ENCODE peak calls at places on chromosomes 7 and 10, in seven cellular contexts. Q is mesendoderm, S is heart left ventricle, M is fibroblast of lung, C is A549, P is aorta, U is H9. I is an unnamed sample.

GRCh38 chr7:131106681-131107342 is 220.9 kb upstream of the MKLN1 start:
- DNase-seq in U (peak; percentile 44), P (peak; percentile 66), S (peak; percentile 68), M (peak; percentile 4), Q (peak; percentile 59), C (peak; percentile 60), I (no peak)

GRCh38 chr7:723541-723940 is 3.0 kb upstream of the DNAAF5 start:
- DNase-seq in P (no peak), U (no peak), S (no peak), C (no peak), Q (no peak), M (no peak), I (no peak)

GRCh38 chr10:21157664-21158063 is 260.6 kb upstream of the NEBL start:
- DNase-seq in P (no peak), Q (no peak), S (no peak), M (no peak), C (no peak), U (no peak), I (no peak)

GRCh38 chr10:102616071-102616770 is 28.1 kb upstream of the TRIM8 start:
- DNase-seq in M (no peak), P (peak; percentile 80), C (no peak), S (peak; percentile 76), U (no peak), Q (no peak), I (no peak)

GRCh38 chr7:25669954-25670841 is 441.9 kb upstream of the NPVF start:
- DNase-seq in C (no peak), Q (no peak), U (no peak), P (no peak), M (no peak), S (no peak), I (no peak)

GRCh38 chr10:90635111-90635798 is 222.6 kb downstream of the HTR7 start:
- DNase-seq in P (no peak), M (no peak), C (no peak), Q (no peak), U (peak; percentile 32), S (peak; percentile 10), I (no peak)

GRCh38 chr10:118045842-118046490 is 775 bp downstream of the RAB11FIP2 start:
- DNase-seq in S (peak; percentile 38), M (peak; percentile 41), P (peak; percentile 67), U (no peak), C (peak; percentile 37), Q (peak; percentile 70), I (no peak)

GRCh38 chr7:145030754-145031153 is 194.9 kb upstream of the TPK1 start:
- DNase-seq in M (no peak), C (no peak), U (peak; percentile 36), P (no peak), S (no peak), Q (peak; percentile 30), I (no peak)

GRCh38 chr10:61981460-61981859 is 80.0 kb downstream of the ARID5B start:
- DNase-seq in P (no peak), M (no peak), U (no peak), Q (no peak), S (no peak), C (no peak), I (no peak)

GRCh38 chr7:134948736-134949135 is 37.6 kb upstream of the AGBL3 start:
- DNase-seq in C (peak; percentile 21), Q (no peak), S (no peak), M (peak; percentile 36), P (no peak), U (no peak), I (no peak)

DNA sequence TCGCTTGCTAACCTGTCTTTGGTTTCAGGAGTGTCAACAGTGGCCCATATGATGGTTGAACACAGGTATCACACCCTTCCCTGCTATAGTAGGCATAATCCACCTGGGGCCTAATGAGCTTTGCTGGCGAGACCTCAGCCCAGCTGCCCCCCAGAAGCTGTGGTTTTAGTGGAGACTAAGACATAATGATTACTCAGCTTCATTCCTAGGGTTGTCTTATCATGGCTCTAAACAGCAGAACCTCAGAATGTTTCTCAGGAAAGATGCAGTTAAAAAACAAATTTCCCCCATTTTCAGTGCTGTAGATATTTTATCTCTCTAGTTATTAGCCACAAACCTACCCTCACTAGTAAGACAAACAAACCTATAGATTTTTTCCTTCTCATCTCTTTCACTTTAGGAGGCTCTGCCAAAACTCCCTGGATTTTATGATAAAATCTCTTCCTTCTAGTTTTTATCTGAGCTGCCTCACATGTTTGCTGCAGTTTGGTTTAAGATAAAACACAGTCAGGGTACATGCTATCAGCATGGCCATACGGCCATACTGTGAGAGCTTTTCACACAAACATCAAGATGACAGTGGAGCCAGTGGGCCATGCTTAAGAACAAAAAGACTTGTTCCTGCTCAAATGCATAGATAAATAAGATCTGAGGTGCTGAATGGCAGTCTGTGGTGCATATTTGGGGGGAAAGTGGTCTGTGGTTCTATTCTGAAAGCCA is 91.2 kb downstream of the ELMO1 start:
- DNase-seq in P (no peak), Q (peak; percentile 94), U (no peak), M (no peak), S (no peak), C (no peak), I (no peak)
- H3K27ac ChIP-seq in P (no peak overlapping the region), Q (peak overlapping the region; percentile 83), U (no peak overlapping the region), M (no peak overlapping the region), S (no peak overlapping the region), C (no peak overlapping the region), I (peak overlapping the region; percentile 7)

GRCh38 chr7:45582868-45583277 is 8.7 kb downstream of the ADCY1 start:
- DNase-seq in M (no peak), U (no peak), S (no peak), P (no peak), Q (peak; percentile 53), C (no peak), I (no peak)
- H3K27ac ChIP-seq in M (no peak overlapping the region), U (no peak overlapping the region), S (no peak overlapping the region), P (no peak overlapping the region), Q (no peak overlapping the region), C (no peak overlapping the region), I (no peak overlapping the region)

GRCh38 chr7:143383642-143383957 is 2.5 kb downstream of the ZYX start:
- DNase-seq in P (no peak), U (no peak), M (no peak), C (no peak), S (no peak), Q (no peak), I (no peak)
- H3K27ac ChIP-seq in P (no peak overlapping the region), U (no peak overlapping the region), M (peak overlapping the region; percentile 22), C (peak overlapping the region; percentile 99), S (no peak overlapping the region), Q (no peak overlapping the region), I (no peak overlapping the region)

DNA sequence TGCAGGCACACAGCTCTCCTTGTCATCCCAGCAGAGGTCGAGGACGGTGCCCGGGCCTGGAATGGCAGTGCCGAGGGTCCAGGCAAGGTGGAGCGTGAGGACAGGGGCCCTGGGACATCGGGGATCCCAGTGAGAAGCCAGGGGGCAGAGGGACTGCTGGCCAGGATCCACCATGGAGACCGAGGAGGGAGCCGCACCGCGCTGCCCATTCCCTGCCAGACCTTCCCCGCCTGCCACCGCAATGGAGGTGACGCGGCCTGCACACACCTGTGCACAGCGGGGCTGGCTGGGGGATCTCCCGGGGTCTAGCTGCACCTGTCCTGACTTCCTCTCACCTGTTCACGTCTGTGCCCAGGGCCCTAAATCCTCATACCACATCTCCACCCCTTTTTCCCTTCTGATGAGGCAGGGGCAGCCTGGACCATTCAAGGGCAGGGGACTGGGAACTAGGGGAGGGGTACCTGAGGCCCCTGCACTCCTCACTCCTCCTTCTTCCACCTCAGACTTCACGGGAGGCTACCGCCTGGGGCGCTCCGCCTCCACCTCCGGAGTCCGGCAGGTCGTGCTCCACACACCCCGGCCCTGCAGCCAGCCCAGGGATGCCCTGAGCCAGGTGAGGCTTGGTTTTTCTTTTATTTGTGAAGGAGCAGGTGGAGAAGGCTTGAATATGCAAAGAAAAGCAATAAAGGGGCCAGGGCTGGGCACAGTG is 6.9 kb downstream of the NYAP1 start:
- DNase-seq in P (no peak), M (no peak), U (no peak), C (no peak), S (no peak), Q (no peak), I (no peak)
- H3K27ac ChIP-seq in P (no peak overlapping the region), M (no peak overlapping the region), U (no peak overlapping the region), C (no peak overlapping the region), S (no peak overlapping the region), Q (no peak overlapping the region), I (peak overlapping the region; percentile 51)

DNA sequence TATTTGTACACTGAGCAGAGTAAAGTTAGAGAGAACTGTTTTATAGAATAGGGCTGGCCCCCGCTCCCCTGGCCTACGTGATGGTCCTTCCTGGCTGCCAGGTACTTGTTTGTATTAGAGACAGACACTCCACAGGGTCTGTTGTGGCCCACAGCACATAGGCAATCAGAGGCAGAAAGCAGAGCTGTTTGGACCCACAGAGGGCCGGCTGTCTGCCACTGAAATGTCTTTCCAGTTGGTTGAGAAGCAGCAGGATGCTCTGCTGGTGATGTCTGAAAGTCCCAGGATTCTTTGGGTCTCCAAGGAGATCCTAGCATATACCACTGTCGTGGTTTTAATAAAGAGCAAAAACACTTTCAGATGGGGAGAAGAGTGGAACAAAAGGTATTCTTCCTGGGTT is 5.2 kb downstream of the STN1 start:
- DNase-seq in Q (no peak), U (no peak), P (no peak), S (no peak), C (no peak), M (no peak), I (no peak)
- H3K27ac ChIP-seq in Q (no peak overlapping the region), U (no peak overlapping the region), P (no peak overlapping the region), S (no peak overlapping the region), C (peak overlapping the region; percentile 6), M (no peak overlapping the region), I (no peak overlapping the region)

GRCh38 chr7:13872751-13873150 is 116.7 kb downstream of the ETV1 start:
- DNase-seq in S (no peak), Q (no peak), C (no peak), P (no peak), M (no peak), U (no peak), I (no peak)

GRCh38 chr7:13878154-13878553 is 111.3 kb downstream of the ETV1 start:
- DNase-seq in S (no peak), U (no peak), M (no peak), Q (no peak), P (no peak), C (no peak), I (no peak)

GRCh38 chr7:13871008-13871407 is 118.5 kb downstream of the ETV1 start:
- DNase-seq in Q (no peak), U (no peak), S (no peak), P (no peak), M (no peak), C (no peak), I (no peak)

GRCh38 chr7:13875496-13876074 is 113.9 kb downstream of the ETV1 start:
- DNase-seq in Q (no peak), U (no peak), C (no peak), P (no peak), M (peak; percentile 16), S (no peak), I (no peak)

DNA sequence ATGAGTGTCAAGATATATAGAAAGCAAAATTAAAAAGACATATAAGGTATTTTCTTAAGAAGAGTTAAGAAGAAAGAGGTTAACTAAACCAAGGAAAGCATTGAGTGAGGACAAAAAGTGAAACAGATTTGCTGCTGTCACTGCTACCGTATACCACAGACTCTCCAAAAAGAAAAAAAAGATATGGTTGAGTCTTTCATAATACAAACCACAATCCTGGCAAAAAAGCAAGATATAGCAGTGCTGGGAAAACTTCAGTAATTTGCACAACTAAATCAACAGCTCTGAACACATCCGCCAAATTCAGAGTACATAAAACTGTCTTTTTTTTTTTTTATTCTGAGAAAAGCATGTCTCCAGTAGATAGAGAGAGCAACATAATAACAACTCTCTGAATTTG is 114.7 kb downstream of the ETV1 start:
- DNase-seq in U (no peak), C (no peak), Q (no peak), S (no peak), M (peak; percentile 85), P (no peak), I (no peak)
- H3K27ac ChIP-seq in U (no peak overlapping the region), C (no peak overlapping the region), Q (no peak overlapping the region), S (no peak overlapping the region), M (no peak overlapping the region), P (no peak overlapping the region), I (no peak overlapping the region)

GRCh38 chr10:12609435-12609834 is 260.1 kb downstream of the CAMK1D start:
- DNase-seq in S (no peak), P (no peak), M (no peak), Q (no peak), C (no peak), U (no peak), I (no peak)
- H3K27ac ChIP-seq in S (no peak overlapping the region), P (no peak overlapping the region), M (no peak overlapping the region), Q (no peak overlapping the region), C (no peak overlapping the region), U (no peak overlapping the region), I (no peak overlapping the region)

I was measured in substantia nigra.